ENCODE peak calls at places on chromosomes 7 and 10, in five cellular contexts. F is GM12878; D is stimulated activated memory B cell treated with anti-CD40 and anti-IgM and Interleukin-4, amounts not matched to agents 10 μg/mL and 1 μg/mL and 100 μg/mL, for 72 hours; W is left ventricle myocardium superior; S is activated naive CD4-positive, alpha-beta T cell treated with anti-CD3 and anti-CD28 coated beads, Interleukin-2, amount 50 U/mL, for 72 hours. A is an unnamed sample.

GRCh38 chr10:76917071-76917470 is 720.5 kb downstream of the KCNMA1 start:
- ATAC-seq in F (no peak), D (no peak), W (no peak), S (no peak), A (no peak)

GRCh38 chr7:128672927-128673517 is 930 bp downstream of the GARIN1A start:
- ATAC-seq in F (peak), D (peak), W (peak), S (no peak), A (peak)

GRCh38 chr10:16521311-16522016 is at the start of gene C1QL3:
- ATAC-seq in F (peak), D (peak), W (peak), S (peak), A (peak)

GRCh38 chr7:107660381-107661080 is at the start of gene SLC26A4:
- ATAC-seq in F (peak), D (peak), W (peak), S (peak), A (peak)

GRCh38 chr7:155405399-155406318 is 52.3 kb upstream of the EN2 start:
- ATAC-seq in F (no peak), D (no peak), W (no peak), S (no peak), A (no peak)

GRCh38 chr10:72588266-72588665 is 37.6 kb downstream of the MICU1 start:
- ATAC-seq in F (no peak), D (no peak), W (no peak), S (no peak), A (no peak)

GRCh38 chr10:120131183-120131582 is 238.7 kb downstream of the SEC23IP start:
- ATAC-seq in F (no peak), D (no peak), W (no peak), S (no peak), A (no peak)

GRCh38 chr7:101717986-101718746 is 89.1 kb upstream of the MYL10 start:
- ATAC-seq in F (peak), D (peak), W (peak), S (no peak), A (no peak)

GRCh38 chr10:46028584-46029570 is 1.5 kb downstream of the NCOA4 start:
- ATAC-seq in F (peak), D (no peak), W (no peak), S (no peak), A (no peak)

GRCh38 chr7:35331730-35332678 is 78.1 kb upstream of the TBX20 start:
- ATAC-seq in F (no peak), D (no peak), W (peak), S (no peak), A (no peak)

GRCh38 chr7:141585592-141586510 is 34.6 kb downstream of the AGK start:
- ATAC-seq in F (peak), D (peak), W (peak), S (peak), A (peak)

GRCh38 chr10:63573068-63573697 is 52.0 kb downstream of the REEP3 start:
- ATAC-seq in F (peak), D (no peak), W (peak), S (no peak), A (peak)

GRCh38 chr7:142483659-142484317 is 225.9 kb upstream of the PRSS58 start:
- ATAC-seq in F (no peak), D (no peak), W (no peak), S (no peak), A (no peak)

GRCh38 chr10:128744092-128744491 is 617.9 kb upstream of the MKI67 start:
- ATAC-seq in F (no peak), D (no peak), W (no peak), S (no peak), A (no peak)

GRCh38 chr10:86671419-86671818 is 3.1 kb downstream of the LDB3 start:
- ATAC-seq in F (no peak), D (no peak), W (no peak), S (no peak), A (no peak)

GRCh38 chr7:4006687-4007086 is 675.4 kb upstream of the FOXK1 start:
- ATAC-seq in F (no peak), D (no peak), W (no peak), S (no peak), A (no peak)

GRCh38 chr10:49023752-49024151 is 84.1 kb upstream of the LRRC18 start:
- ATAC-seq in F (no peak), D (no peak), W (peak), S (no peak), A (no peak)

GRCh38 chr7:37424995-37425394 is 23.7 kb downstream of the ELMO1 start:
- ATAC-seq in F (no peak), D (peak), W (no peak), S (no peak), A (peak)